ENCODE peak calls at places on chromosomes 16 and 17, in five cellular contexts. H, T, M, I and E are unnamed samples.

GRCh38 chr16:47876494-47876893 is 279.3 kb downstream of the ABCC12 start:
- DNase-seq in H (no peak), T (no peak), M (no peak), I (no peak), E (no peak)

GRCh38 chr17:78256705-78257559 is 25.5 kb downstream of the TMEM235 start:
- DNase-seq in H (no peak), T (no peak), M (no peak), I (no peak), E (no peak)

GRCh38 chr17:4335185-4335584 is 31.3 kb downstream of the UBE2G1 start:
- DNase-seq in H (no peak), T (no peak), M (no peak), I (no peak), E (no peak)

GRCh38 chr16:24671455-24671954 is 57.9 kb upstream of the TNRC6A start:
- DNase-seq in H (no peak), T (no peak), M (no peak), I (no peak), E (no peak)

GRCh38 chr16:396605-397004 is 394 bp upstream of the NME4 start:
- DNase-seq in H (peak), T (peak), M (no peak), I (no peak), E (no peak)

GRCh38 chr16:8730335-8730915 is 56.0 kb downstream of the ABAT start:
- DNase-seq in H (no peak), T (no peak), M (no peak), I (no peak), E (no peak)

GRCh38 chr17:9729034-9729650 is 62.2 kb downstream of the DHRS7C start:
- DNase-seq in H (peak), T (peak), M (peak), I (no peak), E (peak)

GRCh38 chr16:15575293-15576049 is 67.5 kb downstream of the MARF1 start:
- DNase-seq in H (no peak), T (peak), M (no peak), I (no peak), E (no peak)

GRCh38 chr16:28820016-28820415 is 2.8 kb upstream of the ATXN2L start:
- DNase-seq in H (no peak), T (no peak), M (no peak), I (no peak), E (no peak)

GRCh38 chr16:57606847-57607501 is 21.5 kb upstream of the ADGRG1 start:
- DNase-seq in H (no peak), T (peak), M (no peak), I (no peak), E (no peak)

GRCh38 chr17:34675605-34676004 is 96.2 kb downstream of the TMEM132E start:
- DNase-seq in H (no peak), T (no peak), M (no peak), I (no peak), E (no peak)

GRCh38 chr16:31874354-31875111 is 926 bp downstream of the ZNF267 start:
- DNase-seq in H (peak), T (peak), M (peak), I (no peak), E (no peak)

GRCh38 chr16:55403464-55403863 is 75.5 kb upstream of the MMP2 start:
- DNase-seq in H (no peak), T (no peak), M (no peak), I (no peak), E (no peak)

GRCh38 chr17:17573912-17574311 is 17.6 kb downstream of the PEMT start:
- DNase-seq in H (no peak), T (no peak), M (no peak), I (no peak), E (no peak)

GRCh38 chr17:17765359-17765758 is 71.4 kb downstream of the SREBF1 start:
- DNase-seq in H (no peak), T (no peak), M (no peak), I (no peak), E (no peak)

GRCh38 chr17:1438593-1439083 is 17.4 kb downstream of the CRK start:
- DNase-seq in H (no peak), T (no peak), M (no peak), I (no peak), E (no peak)

GRCh38 chr17:70629902-70630301 is 460.6 kb downstream of the KCNJ2 start:
- DNase-seq in H (no peak), T (no peak), M (no peak), I (no peak), E (no peak)

DNA sequence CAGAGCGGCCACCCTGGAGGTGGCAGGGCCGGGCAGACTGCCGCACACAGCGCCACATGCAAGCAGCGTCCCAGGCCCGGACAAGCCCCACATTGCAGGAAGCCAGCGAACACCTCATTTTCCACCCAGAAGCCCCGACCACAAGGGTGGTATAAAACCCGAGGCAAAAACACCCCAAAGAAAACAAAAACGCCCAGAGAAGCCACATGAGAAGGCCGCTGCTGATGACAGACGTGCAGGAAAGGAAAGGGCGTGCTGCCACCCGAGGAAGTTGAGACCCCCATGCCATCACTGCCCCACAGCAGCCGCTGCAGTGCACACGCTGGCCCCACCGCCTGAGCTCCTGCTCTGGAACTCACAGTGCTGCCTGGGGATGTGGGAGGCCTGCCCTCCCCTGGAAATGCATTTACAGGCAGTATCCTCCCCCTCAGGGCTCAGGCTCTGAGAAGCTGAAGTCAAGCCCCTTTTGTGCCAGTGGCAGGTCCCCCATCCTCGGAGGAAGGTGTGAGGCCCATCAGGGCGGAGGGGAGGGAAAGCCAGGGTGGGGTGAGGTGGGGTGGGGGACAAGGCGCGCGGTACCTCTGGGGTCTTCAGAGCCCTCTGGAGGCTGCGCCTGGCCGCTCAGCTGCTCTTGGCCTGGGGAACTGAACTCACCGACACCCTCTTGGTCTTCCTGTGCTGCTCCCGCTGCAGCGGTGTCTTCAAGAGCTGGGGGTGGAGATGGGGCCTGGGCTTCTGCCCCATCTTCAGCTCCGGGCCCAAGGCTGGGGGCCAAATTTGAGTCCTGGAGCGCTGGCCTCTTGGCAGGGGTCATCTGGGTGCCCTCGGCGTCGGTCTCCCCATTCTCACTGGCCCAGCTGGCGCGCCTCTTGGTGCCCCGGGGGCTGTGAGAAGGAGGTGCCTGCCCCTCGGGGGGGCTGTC is 62.0 kb downstream of the IL21R start:
- DNase-seq in H (no peak), T (no peak), M (no peak), I (no peak), E (no peak)
- TF ChIP-seq SUZ12 in H (no peak), T (no peak), M (no peak), I (no peak), E (no peak)

GRCh38 chr17:28033972-28034714 is 8.3 kb upstream of the NLK start:
- DNase-seq in H (no peak), T (no peak), M (no peak), I (no peak), E (no peak)

GRCh38 chr17:28029033-28029432 is 13.4 kb upstream of the NLK start:
- DNase-seq in H (no peak), T (no peak), M (no peak), I (no peak), E (no peak)

GRCh38 chr17:28031174-28031573 is 11.3 kb upstream of the NLK start:
- DNase-seq in H (no peak), T (no peak), M (no peak), I (no peak), E (no peak)

GRCh38 chr17:28030386-28030785 is 12.1 kb upstream of the NLK start:
- DNase-seq in H (no peak), T (peak), M (no peak), I (no peak), E (no peak)
- TF ChIP-seq SUZ12 in H (no peak), T (no peak), M (no peak), I (no peak), E (no peak)

DNA sequence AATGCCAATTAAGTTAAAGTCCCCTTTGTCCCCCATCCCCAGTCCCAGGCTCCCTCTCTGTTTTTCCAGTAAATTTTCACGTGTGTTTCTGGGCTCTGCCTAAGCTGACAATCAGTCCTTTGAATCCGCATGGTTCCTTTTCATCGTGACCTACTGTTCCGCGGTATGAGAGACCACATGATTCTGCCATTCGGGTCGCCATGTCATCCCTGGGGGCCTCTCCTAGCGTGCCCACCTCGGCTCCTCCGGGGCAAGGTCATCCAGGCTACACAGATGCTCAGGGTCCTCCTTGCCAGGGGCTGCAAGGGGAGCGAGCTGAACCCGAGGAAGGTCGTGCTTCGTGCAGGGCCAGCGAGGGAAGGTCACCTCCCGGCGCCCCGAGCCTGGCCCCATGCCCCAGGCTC is 157.6 kb downstream of the RAB11FIP4 start:
- DNase-seq in H (no peak), T (peak), M (no peak), I (no peak), E (no peak)
- TF ChIP-seq SUZ12 in H (no peak), T (no peak), M (no peak), I (no peak), E (no peak)

DNA sequence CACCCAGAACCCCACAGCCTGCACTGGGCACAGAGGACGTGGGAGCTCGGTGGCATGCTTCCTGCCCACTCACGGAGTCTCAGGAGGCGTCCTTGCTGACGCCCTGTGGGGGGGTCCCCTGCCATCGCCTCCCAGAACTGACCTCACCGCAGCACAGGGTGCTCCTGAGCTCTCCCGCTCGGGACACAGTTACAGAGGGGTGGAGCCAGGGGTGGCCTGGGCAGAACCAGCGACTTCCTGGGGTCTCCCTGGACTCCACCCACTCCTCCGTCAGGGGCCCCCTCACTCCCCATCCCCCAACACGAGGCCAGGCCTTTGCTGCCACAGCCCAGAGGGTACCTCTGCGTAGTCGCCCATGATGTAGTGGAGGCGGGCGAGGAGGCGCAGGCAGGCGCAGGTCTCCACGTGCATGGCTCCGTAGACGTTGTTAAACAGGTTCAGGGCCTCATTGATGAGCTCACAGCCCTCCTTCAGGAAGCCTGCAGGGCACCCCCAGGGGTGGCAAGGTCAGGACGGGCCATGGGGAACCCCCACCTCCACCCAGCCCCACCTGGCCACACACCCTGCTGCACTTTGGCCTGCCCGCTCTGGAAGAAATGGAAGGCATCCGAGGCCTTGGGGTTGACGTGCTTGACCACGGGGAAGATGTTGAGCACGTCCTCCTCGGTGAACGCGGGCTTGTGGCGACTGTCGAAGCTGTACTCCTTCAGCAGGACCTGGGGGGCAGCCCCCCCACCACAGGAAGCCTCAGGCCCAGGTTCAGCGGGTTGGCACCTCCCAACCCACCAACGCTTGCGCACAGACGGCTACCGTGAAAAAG is 17.8 kb downstream of the CLUH start:
- DNase-seq in H (no peak), T (no peak), M (no peak), I (no peak), E (no peak)
- TF ChIP-seq SUZ12 in H (no peak), T (no peak), M (no peak), I (no peak), E (no peak)